ENCODE peak calls at places on chromosomes 1 and 21, in ten cellular contexts. K is lower lobe of right lung; G is MCF 10A; Q is Panc1; I is CD8-positive, alpha-beta T cell; J is HFF-Myc; X is coronary artery; A is AG09319; F is PC-9; O is D721Med. W is an unnamed sample.

GRCh38 chr1:172585861-172586260 is 52.9 kb downstream of the SUCO start:
- DNase-seq in K (no peak), G (peak), Q (no peak), I (no peak), J (no peak), X (no peak), A (no peak), F (no peak), O (no peak), W (no peak)

GRCh38 chr1:226428348-226429050 is 20.6 kb upstream of the PARP1 start:
- DNase-seq in K (no peak), G (no peak), Q (no peak), I (no peak), J (no peak), X (peak), A (no peak), F (no peak), O (no peak), W (no peak)

GRCh38 chr1:90964444-90965035 is 57.3 kb downstream of the ZNF644 start:
- DNase-seq in K (no peak), G (peak), Q (peak), I (no peak), J (no peak), X (no peak), A (no peak), F (no peak), O (no peak), W (no peak)

GRCh38 chr1:28751315-28752056 is 14.7 kb downstream of the YTHDF2 start:
- DNase-seq in K (no peak), G (no peak), Q (no peak), I (no peak), J (no peak), X (no peak), A (no peak), F (no peak), O (no peak), W (no peak)

GRCh38 chr1:173095632-173096031 is 44.9 kb upstream of the TNFSF18 start:
- DNase-seq in K (no peak), G (peak), Q (peak), I (no peak), J (peak), X (no peak), A (peak), F (no peak), O (no peak), W (no peak)

GRCh38 chr1:112460672-112461071 is 48.1 kb upstream of the WNT2B start:
- DNase-seq in K (no peak), G (no peak), Q (no peak), I (no peak), J (no peak), X (no peak), A (no peak), F (no peak), O (no peak), W (no peak)

GRCh38 chr1:26529655-26530539 is at the start of gene RPS6KA1:
- DNase-seq in K (peak), G (peak), Q (no peak), I (peak), J (no peak), X (no peak), A (no peak), F (peak), O (peak), W (peak)

GRCh38 chr21:35484032-35484431 is 434.9 kb upstream of the RUNX1 start:
- DNase-seq in K (no peak), G (no peak), Q (no peak), I (no peak), J (no peak), X (no peak), A (no peak), F (no peak), O (no peak), W (no peak)

GRCh38 chr1:99599678-99600175 is 46.2 kb upstream of the PALMD start:
- DNase-seq in K (no peak), G (peak), Q (peak), I (no peak), J (no peak), X (no peak), A (no peak), F (peak), O (no peak), W (no peak)

GRCh38 chr1:232383455-232384074 is 246.4 kb downstream of the SIPA1L2 start:
- DNase-seq in K (no peak), G (peak), Q (no peak), I (no peak), J (no peak), X (no peak), A (no peak), F (no peak), O (no peak), W (no peak)

GRCh38 chr1:232384172-232384571 is 245.8 kb downstream of the SIPA1L2 start:
- DNase-seq in K (no peak), G (peak), Q (no peak), I (no peak), J (no peak), X (no peak), A (no peak), F (no peak), O (no peak), W (no peak)

GRCh38 chr1:232386294-232386693 is 243.6 kb downstream of the SIPA1L2 start:
- DNase-seq in K (no peak), G (no peak), Q (no peak), I (no peak), J (no peak), X (no peak), A (no peak), F (no peak), O (no peak), W (no peak)

GRCh38 chr1:232386721-232387510 is 243.0 kb downstream of the SIPA1L2 start:
- DNase-seq in K (no peak), G (no peak), Q (no peak), I (no peak), J (no peak), X (no peak), A (no peak), F (no peak), O (no peak), W (no peak)

DNA sequence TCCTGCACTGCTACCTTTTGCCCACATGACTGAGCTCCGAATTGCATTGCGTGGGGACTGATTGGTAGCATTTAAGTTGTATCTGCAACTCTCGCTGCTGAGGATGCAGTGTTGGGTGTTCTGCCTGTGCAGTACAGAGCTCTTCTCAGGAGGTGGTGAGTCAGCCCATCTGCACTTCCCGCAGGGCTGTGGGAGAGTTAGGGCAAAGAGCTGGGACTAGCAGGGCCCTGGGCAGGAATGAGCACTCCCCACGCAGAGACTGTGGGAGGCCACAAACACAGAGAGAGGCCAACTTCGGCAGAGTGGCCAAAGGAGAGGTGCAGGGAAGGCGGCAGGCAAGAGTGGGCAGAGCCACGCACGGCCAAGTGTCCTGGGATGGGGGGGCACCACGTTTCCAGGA is 244.7 kb downstream of the SIPA1L2 start:
- DNase-seq in K (no peak), G (peak), Q (no peak), I (no peak), J (no peak), X (no peak), A (no peak), F (no peak), O (no peak), W (no peak)
- TF ChIP-seq CTCF in K (no peak), G (no peak), Q (no peak), I (no peak), J (no peak), X (no peak), A (no peak), F (no peak), O (no peak), W (no peak)

DNA sequence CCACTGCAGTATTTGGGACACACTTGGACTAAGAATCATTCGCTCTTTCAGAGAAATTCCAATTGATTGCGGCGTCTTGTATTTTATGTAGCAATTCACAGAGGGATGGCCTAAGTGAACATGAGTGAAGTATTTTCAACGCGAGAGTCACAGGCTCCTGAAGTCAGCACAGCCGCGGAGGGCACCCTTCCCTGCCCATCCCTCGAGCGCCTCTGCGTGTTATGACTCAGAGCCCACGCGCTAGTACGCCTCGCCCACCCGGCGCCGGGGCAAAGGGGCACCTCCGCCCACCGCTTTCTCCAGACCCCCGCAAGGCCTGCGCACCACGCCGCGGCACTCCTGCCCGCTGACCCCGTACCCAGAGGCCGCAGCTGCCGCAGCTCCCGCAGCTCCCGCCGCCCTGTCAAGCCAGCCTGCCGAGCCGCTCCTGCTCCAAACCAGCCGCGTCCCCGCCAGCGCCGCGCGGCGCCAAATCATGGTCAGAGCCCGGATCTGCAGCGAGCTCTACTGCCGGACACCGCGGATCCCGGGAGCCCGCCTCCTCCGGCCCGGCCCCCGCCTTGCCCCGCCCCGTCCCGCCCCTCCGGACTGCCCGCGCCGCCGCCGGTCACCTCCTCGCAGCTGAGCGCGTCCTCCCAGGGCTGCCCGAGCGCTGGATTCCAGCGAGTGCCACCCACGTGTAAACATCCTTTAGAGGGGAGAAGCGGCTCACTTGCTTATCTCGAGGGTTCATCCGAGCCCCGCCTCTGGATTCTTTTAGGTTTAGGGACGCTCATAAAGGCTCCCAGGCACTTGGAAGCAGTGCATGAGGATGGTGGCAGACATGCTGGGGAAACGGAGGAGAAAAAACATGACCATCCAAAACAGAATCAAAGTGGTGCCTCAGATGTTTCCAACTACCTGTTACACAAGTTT is at the start of gene GLRX2:
- DNase-seq in K (peak), G (peak), Q (peak), I (peak), J (peak), X (peak), A (peak), F (peak), O (peak), W (peak)
- TF ChIP-seq CTCF in K (peak), G (no peak), Q (no peak), I (no peak), J (no peak), X (no peak), A (no peak), F (no peak), O (no peak), W (no peak)

GRCh38 chr1:109909531-109909930 is 1.1 kb upstream of the CSF1 start:
- DNase-seq in K (no peak), G (no peak), Q (no peak), I (no peak), J (no peak), X (no peak), A (no peak), F (no peak), O (no peak), W (no peak)
- TF ChIP-seq CTCF in K (no peak), G (no peak), Q (no peak), I (no peak), J (no peak), X (no peak), A (no peak), F (no peak), O (no peak), W (no peak)

GRCh38 chr1:179598631-179599030 is 7.0 kb downstream of the TDRD5 start:
- DNase-seq in K (no peak), G (no peak), Q (no peak), I (no peak), J (no peak), X (no peak), A (no peak), F (no peak), O (no peak), W (no peak)

GRCh38 chr1:179601093-179601492 is 9.5 kb downstream of the TDRD5 start:
- DNase-seq in K (no peak), G (no peak), Q (no peak), I (no peak), J (no peak), X (no peak), A (no peak), F (no peak), O (no peak), W (no peak)

GRCh38 chr1:179599623-179600249 is 8.1 kb downstream of the TDRD5 start:
- DNase-seq in K (no peak), G (peak), Q (no peak), I (no peak), J (peak), X (no peak), A (no peak), F (peak), O (no peak), W (peak)
- TF ChIP-seq CTCF in K (peak), G (peak), Q (peak), I (no peak), J (peak), X (no peak), A (peak), F (peak), O (peak), W (peak)

DNA sequence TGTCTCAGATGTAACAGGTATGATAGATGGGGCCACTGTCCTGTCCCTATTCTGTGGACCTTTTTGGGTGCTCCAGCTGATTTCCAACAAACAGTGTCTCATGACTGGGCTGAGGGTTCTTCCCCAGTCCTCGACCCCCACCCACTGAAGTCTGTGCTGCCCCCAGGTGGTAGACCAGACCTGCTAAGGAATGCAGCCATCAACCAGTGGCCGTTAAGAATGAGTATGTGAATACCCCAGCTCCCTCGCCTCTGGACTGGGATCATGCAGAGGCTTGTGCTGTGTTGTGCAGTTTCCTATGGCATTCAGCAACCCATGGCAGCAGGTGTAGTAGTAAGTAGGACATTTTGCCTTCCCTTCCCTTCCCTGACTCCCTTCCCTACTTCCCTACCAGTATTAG is 183.1 kb upstream of the KAZN start:
- DNase-seq in K (no peak), G (peak), Q (no peak), I (no peak), J (no peak), X (no peak), A (no peak), F (no peak), O (no peak), W (no peak)
- TF ChIP-seq CTCF in K (peak), G (no peak), Q (peak), I (no peak), J (peak), X (no peak), A (no peak), F (no peak), O (peak), W (no peak)

DNA sequence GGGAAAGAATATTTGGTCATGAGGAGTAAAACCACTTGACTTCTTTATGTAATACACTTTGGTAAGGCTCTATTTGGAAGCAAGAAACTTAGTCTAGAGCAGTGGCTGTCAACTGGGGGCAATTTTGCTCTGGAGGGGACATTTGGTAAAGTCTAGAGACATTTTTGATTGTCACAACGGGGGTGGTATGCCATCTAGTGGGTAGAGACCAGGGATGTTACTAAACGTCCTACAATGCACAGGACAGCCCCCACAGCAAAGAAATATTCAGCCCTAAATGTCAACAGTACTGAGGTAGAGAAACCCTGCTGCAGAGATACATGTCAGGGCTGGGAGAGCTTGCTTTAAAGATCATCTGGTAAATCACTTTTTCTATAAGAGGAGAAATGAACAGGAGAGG is 13.5 kb downstream of the FUCA1 start:
- DNase-seq in K (no peak), G (peak), Q (no peak), I (no peak), J (no peak), X (no peak), A (no peak), F (no peak), O (no peak), W (peak)
- TF ChIP-seq CTCF in K (no peak), G (peak), Q (peak), I (no peak), J (peak), X (no peak), A (peak), F (peak), O (peak), W (no peak)

DNA sequence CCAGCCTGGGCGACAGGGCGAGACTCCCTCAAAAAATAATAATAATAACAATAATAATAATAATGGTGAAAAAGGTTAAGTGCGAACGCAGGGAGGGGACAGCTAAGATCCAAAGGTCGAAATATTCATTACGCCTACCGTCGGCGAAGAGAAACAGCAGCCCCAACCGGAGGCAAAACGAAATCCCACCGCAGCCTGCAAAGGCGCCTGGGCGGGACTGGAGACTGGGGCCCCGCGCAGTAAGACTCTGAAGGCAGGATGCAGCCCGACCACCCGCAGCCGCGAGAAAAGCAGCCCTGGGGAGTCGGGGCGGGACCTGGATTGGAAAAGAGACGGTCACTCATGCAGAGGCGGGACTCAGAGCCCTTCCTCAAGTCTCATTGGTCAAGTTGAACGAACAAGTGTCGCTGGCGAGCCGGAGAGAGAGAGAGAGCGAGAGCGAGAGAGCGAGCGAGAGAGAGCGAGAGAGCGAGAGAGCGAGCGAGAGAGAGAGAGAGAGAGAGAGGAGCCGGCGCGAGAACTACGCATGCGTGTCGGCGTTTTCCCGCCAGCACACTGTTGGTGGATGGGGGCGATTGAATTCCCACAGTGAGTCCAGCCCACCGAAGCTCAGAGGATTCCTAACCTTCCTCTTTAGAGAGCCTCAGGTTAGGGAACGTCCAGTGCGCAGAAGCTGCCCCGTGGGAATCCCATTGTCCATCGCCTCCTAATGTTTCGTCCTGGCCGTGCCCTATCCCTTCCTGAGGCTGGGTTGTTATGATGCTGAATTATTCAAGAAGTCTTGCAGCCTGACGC is 10.7 kb downstream of the ENTREP3 start:
- DNase-seq in K (peak), G (peak), Q (peak), I (peak), J (peak), X (peak), A (peak), F (peak), O (peak), W (peak)
- TF ChIP-seq CTCF in K (no peak), G (peak), Q (no peak), I (peak), J (no peak), X (peak), A (peak), F (peak), O (peak), W (no peak)

DNA sequence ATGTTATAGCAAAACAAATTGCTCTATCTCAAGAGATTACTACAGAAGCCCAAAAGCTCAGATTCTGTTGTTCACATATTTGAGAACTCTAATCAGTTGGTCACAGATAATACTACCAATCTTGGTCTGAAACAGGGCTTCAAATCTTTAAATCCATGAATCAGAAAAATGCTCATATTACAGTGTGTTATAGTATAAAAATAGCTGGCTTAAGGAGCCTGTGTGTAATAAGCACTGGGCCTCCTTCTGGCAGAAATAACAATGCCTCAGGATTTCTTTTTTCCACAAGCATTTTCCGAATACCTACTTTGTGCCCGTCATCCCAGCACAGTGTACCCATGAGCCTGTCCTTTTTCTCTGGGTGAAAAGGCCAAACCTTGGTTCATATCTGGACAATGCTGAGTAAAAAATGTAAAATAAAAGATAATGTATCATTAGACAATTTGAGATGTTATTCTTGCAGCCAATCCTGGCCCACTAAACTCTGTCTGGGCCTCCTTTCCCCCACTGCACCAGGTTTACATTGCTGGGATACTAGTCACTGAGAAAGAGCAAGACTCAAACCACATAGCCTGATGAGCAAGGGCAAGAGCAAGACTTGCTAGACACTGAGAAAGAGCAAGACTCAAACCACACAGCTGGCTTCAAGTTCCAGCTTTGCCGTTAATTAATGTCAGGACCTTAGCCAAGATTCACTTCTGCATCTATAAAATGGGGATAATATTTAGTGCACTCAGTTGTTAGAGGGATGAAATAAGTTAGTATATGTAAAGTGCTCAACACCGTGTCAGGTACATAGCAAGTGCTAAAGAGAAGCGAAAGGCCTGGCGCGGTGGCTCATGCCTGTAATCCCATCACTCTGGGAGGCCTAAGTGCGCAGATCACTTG is 17.0 kb upstream of the ADAR start:
- DNase-seq in K (no peak), G (no peak), Q (no peak), I (no peak), J (no peak), X (no peak), A (no peak), F (no peak), O (no peak), W (no peak)
- TF ChIP-seq CTCF in K (no peak), G (no peak), Q (no peak), I (no peak), J (no peak), X (no peak), A (no peak), F (no peak), O (no peak), W (no peak)

DNA sequence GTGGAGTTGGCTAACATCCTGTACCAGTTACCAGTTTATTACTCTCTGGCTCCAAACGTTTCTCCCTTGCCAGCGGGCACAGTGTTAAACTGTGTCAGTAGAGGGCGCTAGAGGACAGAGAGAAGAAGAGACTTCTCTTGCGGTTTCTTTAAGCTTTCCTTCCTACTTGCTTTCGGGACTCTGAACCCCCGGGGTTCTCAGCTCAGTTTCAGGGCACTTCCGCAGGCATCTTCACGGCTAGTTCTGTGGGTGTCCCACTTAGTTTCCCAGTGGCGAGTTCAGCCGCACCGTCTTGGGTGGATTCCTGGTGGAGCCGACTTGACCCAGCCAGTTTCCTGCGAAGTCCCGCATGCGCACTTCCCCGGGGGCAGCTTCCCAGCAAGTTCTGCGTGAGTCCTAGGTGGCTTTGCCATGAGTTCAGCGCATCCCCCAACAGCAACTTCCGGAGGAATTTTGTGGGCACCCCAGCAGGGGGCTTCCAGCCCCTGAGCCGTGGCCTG is 37.9 kb upstream of the BTG2 start:
- DNase-seq in K (peak), G (peak), Q (peak), I (peak), J (peak), X (no peak), A (peak), F (peak), O (peak), W (peak)
- TF ChIP-seq CTCF in K (peak), G (peak), Q (peak), I (peak), J (peak), X (peak), A (peak), F (peak), O (peak), W (peak)

W was measured in Calu3.